ENCODE peak calls at places on chromosomes 13 and 19, in four cellular contexts. R is mesenteric fat pad; V is ecto neural progenitor cell; A is stimulated activated CD4-positive, alpha-beta T cell treated with anti-CD3 and anti-CD28 coated beads, Interleukin-2, amount 100 ng/mL, for 24 hours. Q is an unnamed sample.

GRCh38 chr13:112320303-112320702 is 55.9 kb upstream of the SPACA7 start:
- DNase-seq in R (peak), V (no peak), A (no peak), Q (no peak)

GRCh38 chr13:81957121-81957520 is 1616.2 kb upstream of the SPRY2 start:
- DNase-seq in R (no peak), V (no peak), A (no peak), Q (no peak)

GRCh38 chr13:53545340-53545941 is 516.8 kb downstream of the OLFM4 start:
- DNase-seq in R (no peak), V (no peak), A (no peak), Q (no peak)

GRCh38 chr13:111488466-111489132 is 168.2 kb downstream of the TEX29 start:
- DNase-seq in R (peak), V (no peak), A (no peak), Q (no peak)

GRCh38 chr19:55118401-55118991 is 1.1 kb upstream of the PPP1R12C start:
- DNase-seq in R (no peak), V (peak), A (peak), Q (no peak)

GRCh38 chr19:19256072-19256969 is 16.8 kb downstream of the TM6SF2 start:
- DNase-seq in R (no peak), V (no peak), A (no peak), Q (no peak)

GRCh38 chr13:107301724-107302374 is 733.9 kb upstream of the ARGLU1 start:
- DNase-seq in R (no peak), V (no peak), A (no peak), Q (no peak)

GRCh38 chr13:30376426-30377311 is 45.6 kb upstream of the UBE2L5 start:
- DNase-seq in R (peak), V (no peak), A (peak), Q (peak)

GRCh38 chr13:30844548-30845296 is 61.3 kb upstream of the MEDAG start:
- DNase-seq in R (peak), V (no peak), A (no peak), Q (no peak)

GRCh38 chr13:77500094-77500493 is 35.4 kb upstream of the SCEL start:
- DNase-seq in R (no peak), V (no peak), A (no peak), Q (no peak)

GRCh38 chr19:19315444-19315843 is 4.9 kb downstream of the SUGP1 start:
- DNase-seq in R (no peak), V (no peak), A (no peak), Q (no peak)

GRCh38 chr13:111661776-111662175 is 341.3 kb downstream of the TEX29 start:
- DNase-seq in R (peak), V (peak), A (no peak), Q (no peak)

GRCh38 chr19:29145756-29146155 is 67.2 kb downstream of the UQCRFS1 start:
- DNase-seq in R (no peak), V (peak), A (no peak), Q (no peak)

GRCh38 chr13:59112375-59112774 is 1051.4 kb downstream of the DIAPH3 start:
- DNase-seq in R (no peak), V (no peak), A (no peak), Q (no peak)

GRCh38 chr13:98390086-98390697 is 186.7 kb downstream of the STK24 start:
- DNase-seq in R (no peak), V (no peak), A (no peak), Q (no peak)

GRCh38 chr19:55173717-55174409 is 6.2 kb downstream of the SYT5 start:
- DNase-seq in R (no peak), V (peak), A (peak), Q (peak)

GRCh38 chr19:4523306-4524110 is 5.2 kb upstream of the PLIN4 start:
- DNase-seq in R (no peak), V (no peak), A (peak), Q (no peak)

GRCh38 chr13:21675095-21676007 is 4.5 kb downstream of the FGF9 start:
- DNase-seq in R (no peak), V (peak), A (peak), Q (peak)

GRCh38 chr13:22040810-22041364 is 370.0 kb downstream of the FGF9 start:
- DNase-seq in R (no peak), V (peak), A (no peak), Q (no peak)

GRCh38 chr13:94667190-94667589 is 45.2 kb downstream of the SOX21 start:
- DNase-seq in R (no peak), V (no peak), A (no peak), Q (peak)

GRCh38 chr13:44680746-44681355 is 104.7 kb upstream of the TSC22D1 start:
- DNase-seq in R (no peak), V (no peak), A (no peak), Q (no peak)

GRCh38 chr19:28446511-28446910 is 766.4 kb downstream of the UQCRFS1 start:
- DNase-seq in R (no peak), V (no peak), A (no peak), Q (no peak)

GRCh38 chr19:17966497-17967257 is at the start of gene KCNN1:
- DNase-seq in R (no peak), V (peak), A (no peak), Q (no peak)

GRCh38 chr19:55113570-55114039 is 3.8 kb downstream of the PPP1R12C start:
- DNase-seq in R (no peak), V (peak), A (no peak), Q (no peak)

GRCh38 chr13:99228737-99229691 is 28.4 kb downstream of the UBAC2 start:
- DNase-seq in R (no peak), V (no peak), A (no peak), Q (no peak)

GRCh38 chr13:112067871-112068305 is 939 bp downstream of the SOX1 start:
- DNase-seq in R (no peak), V (peak), A (no peak), Q (no peak)

GRCh38 chr13:23578411-23579071 is 8.3 kb downstream of the TNFRSF19 start:
- DNase-seq in R (peak), V (peak), A (peak), Q (peak)

GRCh38 chr13:35501721-35502235 is 25.3 kb upstream of the MAB21L1 start:
- DNase-seq in R (no peak), V (no peak), A (no peak), Q (no peak)

GRCh38 chr13:46641274-46642081 is 88.5 kb downstream of the LRCH1 start:
- DNase-seq in R (no peak), V (no peak), A (no peak), Q (no peak)

GRCh38 chr19:48726573-48726972 is 7.0 kb upstream of the MAMSTR start:
- DNase-seq in R (no peak), V (no peak), A (no peak), Q (no peak)